ENCODE peak calls at places on chromosomes 12 and 14, in seven cellular contexts. I is effector CD4-positive, alpha-beta T cell; C is AG04449; N is AG10803; X is LoVo; E is astrocyte of the hippocampus; Z is activated gamma-delta T cell treated with anti-CD3 and anti-CD28 coated beads, Interleukin-2, amount 50 U/mL, for 16 hours. B is an unnamed sample.

GRCh38 chr12:8027856-8028255 is 4.7 kb upstream of the FOXJ2 start:
- DNase-seq in I (no peak), C (no peak), N (no peak), X (no peak), E (no peak), Z (no peak), B (no peak)

GRCh38 chr14:93281937-93282336 is 50.9 kb downstream of the BTBD7 start:
- DNase-seq in I (no peak), C (no peak), N (no peak), X (no peak), E (no peak), Z (no peak), B (peak)

GRCh38 chr12:98935847-98936246 is 290.8 kb downstream of the APAF1 start:
- DNase-seq in I (no peak), C (no peak), N (no peak), X (no peak), E (no peak), Z (no peak), B (no peak)

GRCh38 chr14:38828183-38828877 is 274.7 kb downstream of the SEC23A start:
- DNase-seq in I (no peak), C (no peak), N (no peak), X (no peak), E (no peak), Z (no peak), B (no peak)

GRCh38 chr12:101539148-101539547 is 55.6 kb upstream of the MYBPC1 start:
- DNase-seq in I (no peak), C (no peak), N (no peak), X (no peak), E (no peak), Z (no peak), B (no peak)

GRCh38 chr14:60355768-60356167 is 106.7 kb downstream of the PPM1A start:
- DNase-seq in I (no peak), C (no peak), N (no peak), X (no peak), E (no peak), Z (no peak), B (no peak)

GRCh38 chr12:12442548-12443071 is 85.7 kb downstream of the BORCS5 start:
- DNase-seq in I (no peak), C (no peak), N (no peak), X (no peak), E (peak), Z (no peak), B (peak)

GRCh38 chr12:70719672-70720420 is 82.6 kb upstream of the PTPRB start:
- DNase-seq in I (peak), C (peak), N (peak), X (peak), E (peak), Z (no peak), B (peak)

GRCh38 chr12:69329669-69330428 is 18.3 kb upstream of the LYZ start:
- DNase-seq in I (peak), C (no peak), N (no peak), X (no peak), E (no peak), Z (no peak), B (no peak)

GRCh38 chr12:31524791-31525495 is 66.0 kb downstream of the DENND5B start:
- DNase-seq in I (no peak), C (no peak), N (peak), X (no peak), E (peak), Z (no peak), B (peak)

GRCh38 chr12:57069522-57069921 is 9.1 kb downstream of the NEMP1 start:
- DNase-seq in I (peak), C (no peak), N (peak), X (peak), E (peak), Z (no peak), B (peak)

GRCh38 chr14:42111355-42111754 is 504.7 kb downstream of the LRFN5 start:
- DNase-seq in I (no peak), C (no peak), N (no peak), X (no peak), E (no peak), Z (no peak), B (no peak)

B was measured in erythroblast.